ENCODE peak calls at places on chromosomes 16 and 17, in eight cellular contexts. C is lower leg skin, M is tibial artery, Y is prostate gland, D is Caco-2, Z is BJ, I is breast epithelium, H is hepatocyte. W is an unnamed sample.

GRCh38 chr17:70029019-70029767 is 45.8 kb upstream of the KCNJ16 start:
- DNase-seq in C (no peak), M (no peak), Y (no peak), D (peak), Z (no peak), I (no peak), H (no peak), W (no peak)

GRCh38 chr16:7185689-7186088 is 147.0 kb upstream of the RBFOX1 start:
- DNase-seq in C (no peak), M (no peak), Y (no peak), D (peak), Z (no peak), I (no peak), H (peak), W (no peak)

GRCh38 chr16:6016530-6017184 is 919.1 kb upstream of the EEF2KMT start:
- DNase-seq in C (no peak), M (no peak), Y (no peak), D (no peak), Z (no peak), I (no peak), H (peak), W (peak)

GRCh38 chr17:17493249-17493985 is 2.8 kb downstream of the RASD1 start:
- DNase-seq in C (no peak), M (no peak), Y (peak), D (no peak), Z (no peak), I (no peak), H (no peak), W (no peak)

GRCh38 chr16:49638696-49639629 is 216.9 kb downstream of the ZNF423 start:
- DNase-seq in C (no peak), M (no peak), Y (no peak), D (no peak), Z (no peak), I (no peak), H (no peak), W (no peak)

GRCh38 chr16:23255000-23255399 is 47.1 kb upstream of the SCNN1B start:
- DNase-seq in C (no peak), M (no peak), Y (no peak), D (no peak), Z (no peak), I (no peak), H (no peak), W (no peak)

GRCh38 chr17:8300629-8301242 is 5.5 kb upstream of the SLC25A35 start:
- DNase-seq in C (peak), M (peak), Y (peak), D (peak), Z (no peak), I (peak), H (peak), W (peak)

GRCh38 chr16:20166531-20167235 is 93.0 kb upstream of the GPR139 start:
- DNase-seq in C (no peak), M (no peak), Y (no peak), D (peak), Z (no peak), I (no peak), H (peak), W (no peak)

GRCh38 chr16:50457423-50457822 is 88.6 kb upstream of the BRD7 start:
- DNase-seq in C (no peak), M (no peak), Y (no peak), D (no peak), Z (no peak), I (no peak), H (no peak), W (no peak)

GRCh38 chr17:66842959-66843358 is 8.0 kb downstream of the CACNG5 start:
- DNase-seq in C (no peak), M (no peak), Y (no peak), D (no peak), Z (no peak), I (no peak), H (no peak), W (no peak)

GRCh38 chr17:76405967-76406647 is 21.7 kb downstream of the SPHK1 start:
- DNase-seq in C (no peak), M (no peak), Y (no peak), D (no peak), Z (no peak), I (no peak), H (no peak), W (peak)

GRCh38 chr16:19288872-19289799 is 3.6 kb downstream of the CLEC19A start:
- DNase-seq in C (no peak), M (no peak), Y (no peak), D (no peak), Z (no peak), I (no peak), H (no peak), W (no peak)

GRCh38 chr16:81808933-81809480 is 29.9 kb downstream of the PLCG2 start:
- DNase-seq in C (no peak), M (no peak), Y (no peak), D (no peak), Z (no peak), I (no peak), H (peak), W (no peak)

GRCh38 chr17:58156839-58157803 is 8.9 kb downstream of the OR4D1 start:
- DNase-seq in C (no peak), M (no peak), Y (no peak), D (no peak), Z (no peak), I (no peak), H (peak), W (no peak)

GRCh38 chr17:78247304-78247703 is 15.9 kb downstream of the TMEM235 start:
- DNase-seq in C (no peak), M (no peak), Y (no peak), D (no peak), Z (no peak), I (no peak), H (no peak), W (no peak)

GRCh38 chr17:46898860-46899259 is 24.1 kb upstream of the GOSR2 start:
- DNase-seq in C (no peak), M (no peak), Y (no peak), D (no peak), Z (no peak), I (no peak), H (no peak), W (no peak)

GRCh38 chr16:67939507-67940435 is 3.1 kb upstream of the PSMB10 start:
- DNase-seq in C (no peak), M (peak), Y (peak), D (no peak), Z (no peak), I (no peak), H (no peak), W (peak)

GRCh38 chr16:67719778-67720144 is 645 bp upstream of the GFOD2 start:
- DNase-seq in C (peak), M (peak), Y (peak), D (no peak), Z (no peak), I (peak), H (peak), W (peak)

GRCh38 chr16:30406911-30407793 is at the start of gene ZNF771:
- DNase-seq in C (peak), M (peak), Y (peak), D (peak), Z (peak), I (peak), H (peak), W (peak)
- TF ChIP-seq CTCF in C (no peak), M (no peak), Y (no peak), D (no peak), Z (no peak), I (no peak), H (no peak), W (no peak)

DNA sequence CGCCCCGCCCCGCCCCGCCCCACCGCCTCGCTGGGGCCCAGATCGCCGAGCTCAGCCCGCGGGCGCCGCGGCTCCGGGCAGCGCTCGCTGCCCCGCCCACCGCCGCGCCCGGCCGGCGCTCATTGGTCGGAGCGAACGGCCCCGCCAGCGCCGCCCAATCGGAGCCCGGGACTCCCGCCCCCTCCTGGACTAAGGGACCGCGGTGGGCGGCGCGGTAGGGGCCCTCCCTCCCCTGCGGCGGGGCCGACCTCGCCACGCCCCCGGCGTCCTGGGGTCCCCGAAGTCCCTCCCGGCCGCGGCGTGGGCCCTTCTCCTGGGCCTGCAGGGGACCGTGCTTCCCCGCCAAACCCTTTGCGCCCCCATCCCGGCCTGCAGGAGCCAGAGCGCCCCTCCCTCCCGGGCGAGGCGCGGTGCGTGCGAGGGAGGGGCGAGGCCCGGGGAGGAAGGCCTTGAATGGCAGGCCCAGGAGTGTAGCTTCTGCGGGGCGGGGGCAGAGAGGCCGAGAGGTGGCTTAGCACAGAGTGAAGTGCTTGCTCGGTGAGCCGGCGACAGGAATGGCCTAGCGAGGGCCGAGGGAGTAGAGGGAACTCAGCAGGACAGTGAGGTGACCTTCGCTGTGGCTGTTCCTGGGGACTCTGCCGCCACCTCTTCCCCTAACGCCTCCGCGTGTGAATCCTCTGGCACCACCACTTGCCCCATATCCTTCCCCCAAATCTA is at the start of gene CAMKK1:
- DNase-seq in C (peak), M (peak), Y (peak), D (peak), Z (no peak), I (peak), H (peak), W (peak)
- TF ChIP-seq CTCF in C (no peak), M (no peak), Y (peak), D (no peak), Z (no peak), I (no peak), H (no peak), W (peak)

DNA sequence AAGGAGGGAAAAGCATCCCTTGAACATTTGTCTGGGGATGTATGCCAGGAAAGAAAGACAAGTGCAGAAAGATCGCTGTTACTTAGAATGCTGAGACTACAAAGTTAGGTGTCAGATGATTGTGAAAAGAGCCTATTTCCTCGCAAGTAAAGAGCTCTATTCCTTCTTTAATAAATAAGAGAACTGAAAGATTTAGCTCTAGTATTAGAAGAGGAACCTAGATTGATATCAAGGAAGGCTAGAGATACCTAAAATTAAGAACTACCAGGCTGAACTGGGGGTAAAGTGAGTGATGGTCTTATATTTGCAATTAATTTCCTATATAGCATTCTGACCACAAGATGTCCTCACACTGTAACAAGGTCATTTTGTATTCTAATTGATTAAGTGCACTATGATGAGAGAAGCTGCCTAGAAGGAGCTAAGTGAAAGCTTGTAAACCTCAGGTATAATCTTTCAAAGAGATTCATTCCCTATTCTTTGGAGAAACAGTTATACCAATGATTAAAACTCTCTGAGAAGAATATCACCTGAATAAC is 62.3 kb downstream of the SSH2 start:
- DNase-seq in C (no peak), M (no peak), Y (no peak), D (no peak), Z (no peak), I (no peak), H (no peak), W (no peak)
- TF ChIP-seq CTCF in C (no peak), M (no peak), Y (peak), D (peak), Z (peak), I (no peak), H (peak), W (peak)

GRCh38 chr16:2251281-2252111 is at the start of gene ECI1:
- DNase-seq in C (peak), M (peak), Y (peak), D (peak), Z (peak), I (peak), H (peak), W (peak)
- TF ChIP-seq CTCF in C (no peak), M (peak), Y (peak), D (peak), Z (peak), I (peak), H (peak), W (peak)